ENCODE peak calls at places on chromosomes 12 and 14, in four cellular contexts. T is lower leg skin, H is adipocyte, O is mesenchymal stem cell. A is an unnamed sample.
A peak's percentile ranks its signal among the peaks of the same experiment; 100 is the strongest.

GRCh38 chr14:65981192-65981843 is 504.9 kb upstream of the CCDC196 start:
- DNase-seq in T (peak; percentile 46), H (no peak), O (no peak), A (peak; percentile 56)

GRCh38 chr12:11884661-11885060 is 186.1 kb upstream of the BCL2L14 start:
- DNase-seq in T (no peak), H (no peak), O (peak; percentile 25), A (no peak)

GRCh38 chr12:27304856-27305255 is 27.8 kb upstream of the BMAL2 start:
- DNase-seq in T (no peak), H (no peak), O (no peak), A (no peak)

GRCh38 chr14:89921896-89922548 is 32.5 kb downstream of the EFCAB11 start:
- DNase-seq in T (no peak), H (peak; percentile 84), O (peak; percentile 56), A (no peak)

GRCh38 chr12:121404734-121405133 is 4.8 kb downstream of the RNF34 start:
- DNase-seq in T (no peak), H (peak; percentile 36), O (no peak), A (no peak)

GRCh38 chr12:126033746-126034145 is 968.5 kb downstream of the AACS start:
- DNase-seq in T (no peak), H (no peak), O (no peak), A (no peak)

GRCh38 chr14:103698380-103699260 is 16.6 kb downstream of the XRCC3 start:
- DNase-seq in T (peak; percentile 88), H (no peak), O (no peak), A (no peak)

GRCh38 chr12:6234214-6234613 is 34.0 kb downstream of the CD9 start:
- DNase-seq in T (no peak), H (peak; percentile 62), O (no peak), A (no peak)

GRCh38 chr12:121781751-121782615 is 11.5 kb downstream of the RHOF start:
- DNase-seq in T (no peak), H (peak; percentile 62), O (peak; percentile 61), A (peak; percentile 72)

GRCh38 chr12:29844667-29845066 is 60.9 kb upstream of the TMTC1 start:
- DNase-seq in T (no peak), H (peak; percentile 1), O (no peak), A (no peak)

GRCh38 chr14:101991336-101991735 is 27.0 kb downstream of the DYNC1H1 start:
- DNase-seq in T (peak; percentile 17), H (no peak), O (no peak), A (no peak)

DNA sequence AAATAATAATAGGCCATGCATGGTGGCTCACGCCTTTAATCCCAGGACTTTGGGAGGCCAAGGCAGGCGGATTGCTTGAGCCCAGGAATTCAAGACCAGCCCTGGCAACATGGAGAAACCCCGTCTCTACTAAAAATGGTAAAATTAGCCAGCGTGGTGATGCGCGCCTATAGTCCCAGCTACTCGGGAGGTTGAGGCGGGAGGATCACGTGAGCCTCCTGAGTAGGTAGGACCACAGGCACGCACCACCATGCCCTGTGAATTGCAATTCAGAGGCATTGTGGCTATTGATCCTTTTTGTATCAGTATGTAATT is 2.3 kb downstream of the ARHGDIB start:
- DNase-seq in T (no peak), H (no peak), O (no peak), A (no peak)
- H3K4me3 ChIP-seq in T (no peak overlapping the region), H (no peak overlapping the region), O (no peak overlapping the region), A (no peak overlapping the region)

GRCh38 chr12:96386794-96387193 is 13.4 kb downstream of the CDK17 start:
- DNase-seq in T (no peak), H (no peak), O (no peak), A (no peak)

GRCh38 chr12:96383991-96384390 is 16.2 kb downstream of the CDK17 start:
- DNase-seq in T (no peak), H (no peak), O (no peak), A (no peak)

GRCh38 chr12:96383371-96383770 is 16.9 kb downstream of the CDK17 start:
- DNase-seq in T (no peak), H (no peak), O (no peak), A (no peak)

GRCh38 chr12:96392397-96392796 is 7.8 kb downstream of the CDK17 start:
- DNase-seq in T (no peak), H (no peak), O (no peak), A (no peak)

GRCh38 chr12:96387981-96388380 is 12.3 kb downstream of the CDK17 start:
- DNase-seq in T (no peak), H (no peak), O (peak; percentile 60), A (no peak)
- H3K4me3 ChIP-seq in T (no peak overlapping the region), H (no peak overlapping the region), O (no peak overlapping the region), A (no peak overlapping the region)

DNA sequence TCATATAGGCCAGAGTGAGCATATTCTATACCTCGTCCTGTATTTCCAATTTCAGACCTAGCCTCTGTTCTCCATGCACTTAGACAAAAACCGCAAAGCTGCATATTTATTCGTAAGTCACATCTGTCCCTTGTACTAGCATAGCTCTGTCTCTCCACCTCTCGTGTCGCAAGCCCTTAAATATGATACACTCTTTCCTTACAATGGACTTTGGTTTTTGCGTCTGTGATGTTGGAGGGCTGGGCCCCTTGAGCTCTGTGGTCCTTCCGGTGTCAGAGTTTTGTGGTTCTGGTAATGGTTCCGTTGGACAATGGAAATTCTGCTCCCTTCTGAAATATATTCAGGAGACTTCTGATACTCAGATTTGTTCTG is 11.3 kb downstream of the PRKCH start:
- DNase-seq in T (no peak), H (no peak), O (no peak), A (no peak)
- H3K4me3 ChIP-seq in T (no peak overlapping the region), H (no peak overlapping the region), O (no peak overlapping the region), A (no peak overlapping the region)

DNA sequence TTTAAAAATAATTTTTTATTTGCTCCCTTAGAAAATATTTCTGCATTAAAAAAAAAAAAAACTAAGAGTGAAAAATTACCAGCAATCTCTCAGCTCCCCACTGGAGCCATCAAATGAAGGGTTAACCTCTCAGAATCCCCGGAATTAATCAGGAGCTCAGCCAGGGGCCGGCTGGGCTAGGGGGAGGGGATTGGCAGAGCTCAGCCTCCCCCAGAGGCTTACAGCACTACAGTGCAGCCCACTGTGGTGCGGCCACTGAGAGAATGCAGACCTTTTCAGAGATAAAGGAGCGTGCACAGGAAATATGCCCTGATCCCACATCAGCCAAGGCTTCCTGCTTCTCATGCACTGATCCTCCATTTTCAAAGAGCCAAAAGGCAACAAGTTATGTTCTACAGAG is 185.6 kb downstream of the EGLN3 start:
- DNase-seq in T (no peak), H (no peak), O (peak; percentile 44), A (peak; percentile 69)
- H3K4me3 ChIP-seq in T (no peak overlapping the region), H (no peak overlapping the region), O (no peak overlapping the region), A (no peak overlapping the region)

GRCh38 chr14:37171678-37172023 is 755 bp downstream of the SLC25A21 start:
- DNase-seq in T (no peak), H (no peak), O (no peak), A (no peak)
- H3K4me3 ChIP-seq in T (peak overlapping the region; percentile 56), H (peak overlapping the region; percentile 95), O (peak overlapping the region; percentile 78), A (peak overlapping the region; percentile 76)

GRCh38 chr14:77582511-77582910 is 33.9 kb downstream of the SPTLC2 start:
- DNase-seq in T (no peak), H (peak; percentile 64), O (peak; percentile 31), A (no peak)

GRCh38 chr14:77579760-77580159 is 36.7 kb downstream of the SPTLC2 start:
- DNase-seq in T (no peak), H (no peak), O (no peak), A (no peak)

GRCh38 chr14:77580477-77580876 is 36.0 kb downstream of the SPTLC2 start:
- DNase-seq in T (no peak), H (no peak), O (no peak), A (no peak)

GRCh38 chr14:77579065-77579464 is 37.4 kb downstream of the SPTLC2 start:
- DNase-seq in T (no peak), H (peak; percentile 80), O (no peak), A (no peak)

DNA sequence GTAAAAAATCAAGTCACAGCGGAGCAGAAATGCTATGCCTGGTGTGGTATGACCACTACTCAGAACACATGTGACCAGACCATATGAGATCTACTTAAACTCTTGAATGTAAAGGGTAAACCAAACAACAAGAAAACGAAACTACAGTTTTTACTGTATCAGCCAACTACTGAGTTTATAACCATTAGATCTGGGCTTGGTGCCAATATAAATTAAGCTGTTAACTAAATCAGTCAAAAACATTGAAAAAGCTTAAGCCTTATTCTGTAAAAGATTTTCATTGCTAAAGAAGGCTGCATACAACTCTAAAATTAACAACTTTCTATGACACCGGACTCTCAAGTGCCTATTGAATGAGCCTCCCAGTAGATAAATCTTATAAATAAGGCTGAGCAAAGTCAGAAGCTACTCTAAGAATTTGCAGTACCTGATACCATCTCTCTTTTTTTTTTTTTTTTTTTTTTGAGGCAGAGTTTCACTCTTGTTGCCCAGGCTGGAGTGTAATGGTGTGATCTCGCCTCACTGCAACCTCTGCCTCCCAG is 35.4 kb downstream of the SPTLC2 start:
- DNase-seq in T (no peak), H (peak; percentile 87), O (peak; percentile 86), A (no peak)
- H3K4me3 ChIP-seq in T (no peak overlapping the region), H (peak overlapping the region; percentile 75), O (no peak overlapping the region), A (peak overlapping the region; percentile 45)

GRCh38 chr14:100484531-100485267 is 102.5 kb downstream of the BEGAIN start:
- DNase-seq in T (no peak), H (no peak), O (no peak), A (no peak)

GRCh38 chr14:100488057-100488456 is 99.2 kb downstream of the BEGAIN start:
- DNase-seq in T (no peak), H (no peak), O (no peak), A (no peak)

GRCh38 chr14:100487304-100487703 is 99.9 kb downstream of the BEGAIN start:
- DNase-seq in T (no peak), H (no peak), O (no peak), A (no peak)

GRCh38 chr14:100490252-100490651 is 97.0 kb downstream of the BEGAIN start:
- DNase-seq in T (no peak), H (no peak), O (no peak), A (no peak)

DNA sequence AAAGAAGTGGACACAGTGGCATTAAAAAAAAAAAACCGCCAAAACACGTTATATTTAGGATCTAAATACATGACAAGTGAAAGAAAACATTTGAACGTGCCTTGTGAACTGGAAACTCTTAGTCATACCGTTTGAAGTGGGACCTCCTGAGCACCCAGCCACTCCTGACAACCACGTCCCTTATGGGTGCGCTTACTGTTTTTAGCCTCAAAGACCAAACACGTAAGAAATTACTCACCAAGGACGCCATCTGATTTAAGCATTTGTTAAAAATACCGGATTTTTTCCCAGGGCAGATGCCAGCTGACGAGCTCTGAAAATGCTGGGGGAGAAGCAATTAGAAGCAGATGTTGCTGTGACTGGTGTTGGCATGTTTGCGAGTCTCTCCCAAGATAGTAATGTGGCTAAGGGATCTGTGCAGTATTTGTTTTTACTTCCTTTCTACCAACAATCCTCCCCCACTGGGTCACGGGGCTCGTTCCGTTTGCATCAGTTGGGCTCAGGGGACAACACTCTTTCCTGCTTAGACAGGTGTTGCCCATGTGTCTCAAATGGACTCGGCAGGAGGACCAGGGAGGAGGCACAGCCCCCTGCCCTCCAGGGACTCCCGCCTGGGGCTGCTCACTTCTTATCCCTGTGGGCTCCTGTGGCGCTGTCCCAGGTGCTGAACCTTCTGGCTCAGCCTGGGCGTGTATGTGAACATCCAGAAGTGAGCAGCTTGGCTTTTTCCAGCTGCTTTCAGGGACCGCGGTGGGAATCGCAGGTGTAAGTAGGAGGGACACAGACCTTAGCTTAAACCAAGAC is 101.0 kb downstream of the BEGAIN start:
- DNase-seq in T (no peak), H (peak; percentile 93), O (peak; percentile 75), A (peak; percentile 84)
- H3K4me3 ChIP-seq in T (no peak overlapping the region), H (no peak overlapping the region), O (no peak overlapping the region), A (no peak overlapping the region)

GRCh38 chr14:34931206-34931605 is 51.6 kb upstream of the SRP54 start:
- DNase-seq in T (no peak), H (no peak), O (no peak), A (no peak)
- H3K4me3 ChIP-seq in T (no peak overlapping the region), H (no peak overlapping the region), O (no peak overlapping the region), A (no peak overlapping the region)